ENCODE peak calls at places on chromosomes 13 and 19, in five cellular contexts. One of them, this sample, is unnamed.

GRCh38 chr19:53102701-53103140 is 501 bp downstream of the ZNF160 start:
- DNase-seq in cardiac muscle cell: peak
- DNase-seq in cardiac fibroblast: peak
- DNase-seq in lower leg skin: peak
- DNase-seq in AG09319: no peak
- DNase-seq in this sample: peak

GRCh38 chr19:15280048-15280725 is 47.9 kb upstream of the EPHX3 start:
- DNase-seq in cardiac muscle cell: no peak
- DNase-seq in cardiac fibroblast: no peak
- DNase-seq in lower leg skin: no peak
- DNase-seq in AG09319: no peak
- DNase-seq in this sample: no peak

GRCh38 chr13:25727776-25728175 is 324.0 kb downstream of the SHISA2 start:
- DNase-seq in cardiac muscle cell: no peak
- DNase-seq in cardiac fibroblast: no peak
- DNase-seq in lower leg skin: no peak
- DNase-seq in AG09319: no peak
- DNase-seq in this sample: no peak

GRCh38 chr19:42443944-42444398 is 1.2 kb upstream of the CXCL17 start:
- DNase-seq in cardiac muscle cell: no peak
- DNase-seq in cardiac fibroblast: no peak
- DNase-seq in lower leg skin: no peak
- DNase-seq in AG09319: no peak
- DNase-seq in this sample: no peak

GRCh38 chr19:35852029-35852780 is at the start of gene NPHS1:
- DNase-seq in cardiac muscle cell: no peak
- DNase-seq in cardiac fibroblast: no peak
- DNase-seq in lower leg skin: no peak
- DNase-seq in AG09319: no peak
- DNase-seq in this sample: no peak

GRCh38 chr19:6738726-6739389 is 622 bp upstream of the TRIP10 start:
- DNase-seq in cardiac muscle cell: no peak
- DNase-seq in cardiac fibroblast: peak
- DNase-seq in lower leg skin: peak
- DNase-seq in AG09319: no peak
- DNase-seq in this sample: no peak

GRCh38 chr13:23505007-23505406 is 65.2 kb upstream of the TNFRSF19 start:
- DNase-seq in cardiac muscle cell: peak
- DNase-seq in cardiac fibroblast: peak
- DNase-seq in lower leg skin: no peak
- DNase-seq in AG09319: no peak
- DNase-seq in this sample: no peak

GRCh38 chr13:106533101-106533939 is 2.1 kb downstream of the EFNB2 start:
- DNase-seq in cardiac muscle cell: peak
- DNase-seq in cardiac fibroblast: peak
- DNase-seq in lower leg skin: peak
- DNase-seq in AG09319: peak
- DNase-seq in this sample: peak

GRCh38 chr13:71304861-71305260 is 562.1 kb downstream of the DACH1 start:
- DNase-seq in cardiac muscle cell: no peak
- DNase-seq in cardiac fibroblast: no peak
- DNase-seq in lower leg skin: no peak
- DNase-seq in AG09319: no peak
- DNase-seq in this sample: no peak

GRCh38 chr19:16828990-16829821 is at the start of gene SIN3B:
- DNase-seq in cardiac muscle cell: peak
- DNase-seq in cardiac fibroblast: peak
- DNase-seq in lower leg skin: peak
- DNase-seq in AG09319: peak
- DNase-seq in this sample: peak

GRCh38 chr13:83879431-83880171 is 2.7 kb downstream of the SLITRK1 start:
- DNase-seq in cardiac muscle cell: peak
- DNase-seq in cardiac fibroblast: no peak
- DNase-seq in lower leg skin: peak
- DNase-seq in AG09319: no peak
- DNase-seq in this sample: no peak

GRCh38 chr13:29868581-29868980 is 18.2 kb upstream of the UBL3 start:
- DNase-seq in cardiac muscle cell: no peak
- DNase-seq in cardiac fibroblast: no peak
- DNase-seq in lower leg skin: no peak
- DNase-seq in AG09319: no peak
- DNase-seq in this sample: no peak

GRCh38 chr13:94707400-94708021 is 4.8 kb downstream of the SOX21 start:
- DNase-seq in cardiac muscle cell: no peak
- DNase-seq in cardiac fibroblast: no peak
- DNase-seq in lower leg skin: no peak
- DNase-seq in AG09319: no peak
- DNase-seq in this sample: no peak

GRCh38 chr19:3201911-3202310 is 16.2 kb downstream of the NCLN start:
- DNase-seq in cardiac muscle cell: no peak
- DNase-seq in cardiac fibroblast: no peak
- DNase-seq in lower leg skin: no peak
- DNase-seq in AG09319: no peak
- DNase-seq in this sample: no peak

GRCh38 chr19:48271531-48272151 is 1.8 kb downstream of the ZNF114 start:
- DNase-seq in cardiac muscle cell: peak
- DNase-seq in cardiac fibroblast: peak
- DNase-seq in lower leg skin: peak
- DNase-seq in AG09319: no peak
- DNase-seq in this sample: no peak

GRCh38 chr13:113906566-113906965 is 42.7 kb upstream of the GAS6 start:
- DNase-seq in cardiac muscle cell: no peak
- DNase-seq in cardiac fibroblast: no peak
- DNase-seq in lower leg skin: peak
- DNase-seq in AG09319: no peak
- DNase-seq in this sample: peak

GRCh38 chr13:89897681-89898080 is 1449.8 kb upstream of the MIR17HG start:
- DNase-seq in cardiac muscle cell: no peak
- DNase-seq in cardiac fibroblast: no peak
- DNase-seq in lower leg skin: no peak
- DNase-seq in AG09319: no peak
- DNase-seq in this sample: no peak

GRCh38 chr13:26529441-26529840 is 28.0 kb upstream of the WASF3 start:
- DNase-seq in cardiac muscle cell: peak
- DNase-seq in cardiac fibroblast: peak
- DNase-seq in lower leg skin: no peak
- DNase-seq in AG09319: peak
- DNase-seq in this sample: no peak

GRCh38 chr13:100124265-100124664 is 35.4 kb downstream of the PCCA start:
- DNase-seq in cardiac muscle cell: no peak
- DNase-seq in cardiac fibroblast: peak
- DNase-seq in lower leg skin: no peak
- DNase-seq in AG09319: no peak
- DNase-seq in this sample: no peak

GRCh38 chr13:28981530-28981929 is 161.4 kb downstream of the MTUS2 start:
- DNase-seq in cardiac muscle cell: no peak
- DNase-seq in cardiac fibroblast: no peak
- DNase-seq in lower leg skin: no peak
- DNase-seq in AG09319: no peak
- DNase-seq in this sample: no peak

GRCh38 chr19:43488179-43488578 is 16.4 kb downstream of the PHLDB3 start:
- DNase-seq in cardiac muscle cell: no peak
- DNase-seq in cardiac fibroblast: no peak
- DNase-seq in lower leg skin: peak
- DNase-seq in AG09319: no peak
- DNase-seq in this sample: no peak

GRCh38 chr19:56086671-56087430 is 34.2 kb downstream of the ZNF787 start:
- DNase-seq in cardiac muscle cell: no peak
- DNase-seq in cardiac fibroblast: no peak
- DNase-seq in lower leg skin: no peak
- DNase-seq in AG09319: no peak
- DNase-seq in this sample: no peak

GRCh38 chr13:111187879-111188643 is 73.0 kb downstream of the ARHGEF7 start:
- DNase-seq in cardiac muscle cell: peak
- DNase-seq in cardiac fibroblast: peak
- DNase-seq in lower leg skin: no peak
- DNase-seq in AG09319: no peak
- DNase-seq in this sample: no peak

GRCh38 chr19:16851031-16851712 is 22.0 kb downstream of the SIN3B start:
- DNase-seq in cardiac muscle cell: no peak
- DNase-seq in cardiac fibroblast: peak
- DNase-seq in lower leg skin: no peak
- DNase-seq in AG09319: no peak
- DNase-seq in this sample: no peak

GRCh38 chr13:20796791-20797513 is 23.2 kb upstream of the EEF1AKMT1 start:
- DNase-seq in cardiac muscle cell: no peak
- DNase-seq in cardiac fibroblast: no peak
- DNase-seq in lower leg skin: no peak
- DNase-seq in AG09319: no peak
- DNase-seq in this sample: no peak

GRCh38 chr13:86201477-86201876 is 402.3 kb upstream of the SLITRK6 start:
- DNase-seq in cardiac muscle cell: no peak
- DNase-seq in cardiac fibroblast: no peak
- DNase-seq in lower leg skin: no peak
- DNase-seq in AG09319: no peak
- DNase-seq in this sample: no peak

DNA sequence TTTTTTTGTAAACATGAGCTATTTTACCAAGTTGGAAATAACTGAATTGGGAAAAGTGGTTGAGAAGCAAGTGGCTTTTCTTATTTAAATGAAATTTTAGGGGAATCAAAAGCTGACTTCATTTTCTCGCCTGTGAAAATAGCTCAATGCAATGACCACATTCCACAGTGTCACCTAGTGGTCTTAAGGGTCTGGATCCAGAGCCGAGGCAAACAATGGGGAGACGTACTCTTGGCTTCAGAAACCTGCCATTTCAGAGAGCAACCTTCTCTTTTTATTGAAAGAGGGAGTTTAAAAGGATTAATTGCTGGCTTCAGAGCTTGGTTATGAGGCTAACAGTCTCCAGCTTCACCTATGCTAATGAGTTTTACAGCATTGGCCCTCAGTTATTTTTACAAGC is 39.7 kb upstream of the RXFP2 start:
- DNase-seq in cardiac muscle cell: peak
- DNase-seq in cardiac fibroblast: peak
- DNase-seq in lower leg skin: no peak
- DNase-seq in AG09319: no peak
- DNase-seq in this sample: no peak
- TF ChIP-seq CTCF in cardiac muscle cell: peak
- TF ChIP-seq CTCF in cardiac fibroblast: peak
- TF ChIP-seq CTCF in lower leg skin: no peak
- TF ChIP-seq CTCF in AG09319: no peak
- TF ChIP-seq CTCF in this sample: no peak

GRCh38 chr13:27976362-27977177 is 7.5 kb upstream of the CDX2 start:
- DNase-seq in cardiac muscle cell: no peak
- DNase-seq in cardiac fibroblast: no peak
- DNase-seq in lower leg skin: peak
- DNase-seq in AG09319: no peak
- DNase-seq in this sample: peak

GRCh38 chr13:27975579-27976361 is 6.7 kb upstream of the CDX2 start:
- DNase-seq in cardiac muscle cell: no peak
- DNase-seq in cardiac fibroblast: no peak
- DNase-seq in lower leg skin: peak
- DNase-seq in AG09319: no peak
- DNase-seq in this sample: peak

GRCh38 chr13:27978301-27978968 is 9.3 kb upstream of the CDX2 start:
- DNase-seq in cardiac muscle cell: no peak
- DNase-seq in cardiac fibroblast: no peak
- DNase-seq in lower leg skin: peak
- DNase-seq in AG09319: no peak
- DNase-seq in this sample: no peak

GRCh38 chr13:27979001-27979643 is 9.4 kb downstream of the URAD start:
- DNase-seq in cardiac muscle cell: no peak
- DNase-seq in cardiac fibroblast: no peak
- DNase-seq in lower leg skin: peak
- DNase-seq in AG09319: no peak
- DNase-seq in this sample: no peak

GRCh38 chr13:27977476-27978300 is 8.6 kb upstream of the CDX2 start:
- DNase-seq in cardiac muscle cell: no peak
- DNase-seq in cardiac fibroblast: peak
- DNase-seq in lower leg skin: peak
- DNase-seq in AG09319: no peak
- DNase-seq in this sample: no peak
- TF ChIP-seq CTCF in cardiac muscle cell: no peak
- TF ChIP-seq CTCF in cardiac fibroblast: no peak
- TF ChIP-seq CTCF in lower leg skin: no peak
- TF ChIP-seq CTCF in AG09319: no peak
- TF ChIP-seq CTCF in this sample: no peak

DNA sequence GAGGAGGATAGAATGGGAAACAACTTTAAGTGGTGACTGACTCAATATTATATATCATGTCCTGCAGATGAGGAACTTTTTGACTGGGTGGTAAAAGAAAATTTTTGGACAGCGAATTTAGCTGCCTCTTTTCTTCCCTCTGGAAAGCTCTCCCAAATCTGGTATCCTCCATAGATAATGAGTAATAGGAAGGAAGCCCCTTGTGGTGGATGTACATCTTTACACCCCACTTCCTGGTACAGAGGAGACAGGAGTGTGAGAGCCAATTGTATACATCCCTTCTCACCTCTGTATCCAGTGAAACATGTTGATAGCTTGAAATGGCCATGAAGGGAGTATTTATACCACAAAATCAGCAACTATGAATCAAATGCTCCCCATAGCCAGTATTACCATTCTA is 17.2 kb upstream of the TDRD3 start:
- DNase-seq in cardiac muscle cell: no peak
- DNase-seq in cardiac fibroblast: no peak
- DNase-seq in lower leg skin: no peak
- DNase-seq in AG09319: no peak
- DNase-seq in this sample: no peak
- TF ChIP-seq CTCF in cardiac muscle cell: peak
- TF ChIP-seq CTCF in cardiac fibroblast: no peak
- TF ChIP-seq CTCF in lower leg skin: no peak
- TF ChIP-seq CTCF in AG09319: no peak
- TF ChIP-seq CTCF in this sample: peak

GRCh38 chr19:54646331-54646841 is 16.1 kb downstream of the LILRB1 start:
- DNase-seq in cardiac muscle cell: no peak
- DNase-seq in cardiac fibroblast: no peak
- DNase-seq in lower leg skin: peak
- DNase-seq in AG09319: no peak
- DNase-seq in this sample: no peak

GRCh38 chr19:54653181-54653809 is 9.5 kb upstream of the LILRB4 start:
- DNase-seq in cardiac muscle cell: peak
- DNase-seq in cardiac fibroblast: peak
- DNase-seq in lower leg skin: no peak
- DNase-seq in AG09319: no peak
- DNase-seq in this sample: no peak

GRCh38 chr19:54650108-54650666 is 12.6 kb upstream of the LILRB4 start:
- DNase-seq in cardiac muscle cell: no peak
- DNase-seq in cardiac fibroblast: no peak
- DNase-seq in lower leg skin: no peak
- DNase-seq in AG09319: no peak
- DNase-seq in this sample: no peak

GRCh38 chr19:54644056-54644455 is 13.8 kb downstream of the LILRB1 start:
- DNase-seq in cardiac muscle cell: no peak
- DNase-seq in cardiac fibroblast: no peak
- DNase-seq in lower leg skin: peak
- DNase-seq in AG09319: no peak
- DNase-seq in this sample: peak

DNA sequence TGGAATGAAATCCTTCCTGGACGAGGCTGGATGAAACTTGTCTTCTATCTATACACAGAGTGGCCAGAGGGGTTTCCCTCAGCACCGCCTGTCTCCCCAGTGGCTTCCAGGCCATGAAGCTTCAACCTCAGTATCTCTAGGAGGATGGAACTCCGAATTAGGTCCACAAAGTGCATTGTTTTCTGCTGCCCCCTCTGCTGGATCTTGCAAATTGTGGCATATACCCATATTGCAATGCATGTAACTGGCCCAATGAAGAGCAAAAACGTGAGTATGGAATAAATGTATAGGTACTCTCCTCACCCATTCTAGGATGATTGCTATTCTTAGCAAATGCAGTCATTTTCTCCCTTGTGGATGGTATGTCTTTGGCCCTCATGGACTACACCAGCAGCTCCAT is 14.7 kb upstream of the LILRB4 start:
- DNase-seq in cardiac muscle cell: no peak
- DNase-seq in cardiac fibroblast: no peak
- DNase-seq in lower leg skin: peak
- DNase-seq in AG09319: no peak
- DNase-seq in this sample: peak
- TF ChIP-seq CTCF in cardiac muscle cell: no peak
- TF ChIP-seq CTCF in cardiac fibroblast: no peak
- TF ChIP-seq CTCF in lower leg skin: no peak
- TF ChIP-seq CTCF in AG09319: no peak
- TF ChIP-seq CTCF in this sample: no peak